ENCODE peak calls at places on chromosomes 3 and 15, in six cellular contexts. S is mesendoderm, N is H9, M is IMR-90, L is neuronal stem cell, G is mesenchymal stem cell. O is an unnamed sample.

GRCh38 chr3:66423791-66424190 is 77.0 kb downstream of the LRIG1 start:
- DNase-seq in N (no peak), M (peak), S (no peak), L (no peak), G (peak), O (no peak)

GRCh38 chr3:47082519-47082918 is 81.4 kb downstream of the SETD2 start:
- DNase-seq in G (peak), N (no peak), M (peak), L (no peak), S (no peak), O (no peak)

GRCh38 chr15:78811825-78812183 is 540 bp upstream of the ADAMTS7 start:
- DNase-seq in M (no peak), G (no peak), S (no peak), N (no peak), L (no peak), O (no peak)

GRCh38 chr3:53170325-53171108 is 9.5 kb downstream of the PRKCD start:
- DNase-seq in S (no peak), G (no peak), L (no peak), M (no peak), N (no peak), O (no peak)

GRCh38 chr15:44296625-44297524 is 8.4 kb downstream of the GOLM2 start:
- DNase-seq in L (no peak), N (no peak), G (peak), S (peak), M (peak), O (no peak)

GRCh38 chr3:32569540-32570425 is 875 bp downstream of the DYNC1LI1 start:
- DNase-seq in L (peak), G (peak), M (peak), S (peak), N (peak), O (peak)

GRCh38 chr3:64278631-64279030 is 53.4 kb upstream of the PRICKLE2 start:
- DNase-seq in S (peak), G (no peak), L (no peak), N (no peak), M (peak), O (no peak)

GRCh38 chr3:98799479-98799878 is 36.3 kb downstream of the ST3GAL6 start:
- DNase-seq in M (no peak), L (no peak), S (no peak), N (no peak), G (no peak), O (no peak)

GRCh38 chr3:172082269-172082668 is 42.9 kb downstream of the FNDC3B start:
- DNase-seq in L (no peak), N (no peak), G (peak), S (no peak), M (peak), O (no peak)

GRCh38 chr15:25670025-25670554 is 193.0 kb downstream of the ATP10A start:
- DNase-seq in S (peak), G (peak), L (peak), M (peak), N (peak), O (peak)

GRCh38 chr3:161649900-161650484 is 153.4 kb downstream of the OTOL1 start:
- DNase-seq in M (no peak), N (no peak), L (no peak), S (peak), G (peak), O (no peak)

GRCh38 chr15:72797834-72798233 is 14.3 kb upstream of the ADPGK start:
- DNase-seq in S (no peak), M (no peak), N (no peak), G (no peak), L (no peak), O (no peak)

GRCh38 chr15:41207687-41208448 is 22.7 kb downstream of the EXD1 start:
- DNase-seq in G (peak), S (no peak), M (peak), L (no peak), N (no peak), O (no peak)

GRCh38 chr3:58874795-58875194 is 175.0 kb downstream of the CFAP20DC start:
- DNase-seq in S (no peak), L (no peak), G (no peak), M (peak), N (no peak), O (no peak)
- H2BK15ac ChIP-seq in S (no peak), L (no peak), G (no peak), M (peak), N (no peak), O (no peak)

DNA sequence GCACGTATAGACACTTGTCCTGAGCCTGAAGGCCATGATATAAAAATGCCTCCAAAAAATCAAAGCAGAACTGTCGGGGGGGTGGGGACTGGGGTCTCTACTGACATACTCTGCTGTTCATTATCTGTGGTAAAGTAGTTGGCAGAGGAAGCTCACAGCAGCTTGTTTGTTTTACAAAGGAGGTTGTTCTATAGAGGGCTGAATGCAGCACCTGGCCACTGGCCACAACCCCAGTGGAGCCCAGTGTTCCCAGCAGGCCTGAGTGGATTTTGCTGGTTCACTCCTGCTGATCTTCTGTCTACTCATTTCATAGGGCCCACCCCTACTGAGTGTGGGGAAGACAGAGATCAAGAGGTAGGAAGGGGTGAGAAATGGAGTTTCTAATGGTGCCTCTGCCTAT is 125.5 kb downstream of the DIPK2A start:
- DNase-seq in N (no peak), M (no peak), L (no peak), S (no peak), G (no peak), O (no peak)
- H2BK15ac ChIP-seq in N (no peak), M (no peak), L (no peak), S (no peak), G (no peak), O (no peak)

GRCh38 chr3:128266453-128266852 is 113.2 kb downstream of the EEFSEC start:
- DNase-seq in N (peak), G (no peak), M (no peak), L (no peak), S (no peak), O (no peak)

GRCh38 chr3:128269131-128269775 is 116.0 kb downstream of the EEFSEC start:
- DNase-seq in M (no peak), N (peak), L (no peak), G (no peak), S (no peak), O (no peak)

GRCh38 chr3:128270559-128271492 is 117.5 kb downstream of the EEFSEC start:
- DNase-seq in G (no peak), N (peak), L (no peak), S (peak), M (no peak), O (no peak)

GRCh38 chr3:128269796-128270195 is 116.5 kb downstream of the EEFSEC start:
- DNase-seq in L (no peak), S (no peak), G (no peak), N (no peak), M (no peak), O (no peak)

DNA sequence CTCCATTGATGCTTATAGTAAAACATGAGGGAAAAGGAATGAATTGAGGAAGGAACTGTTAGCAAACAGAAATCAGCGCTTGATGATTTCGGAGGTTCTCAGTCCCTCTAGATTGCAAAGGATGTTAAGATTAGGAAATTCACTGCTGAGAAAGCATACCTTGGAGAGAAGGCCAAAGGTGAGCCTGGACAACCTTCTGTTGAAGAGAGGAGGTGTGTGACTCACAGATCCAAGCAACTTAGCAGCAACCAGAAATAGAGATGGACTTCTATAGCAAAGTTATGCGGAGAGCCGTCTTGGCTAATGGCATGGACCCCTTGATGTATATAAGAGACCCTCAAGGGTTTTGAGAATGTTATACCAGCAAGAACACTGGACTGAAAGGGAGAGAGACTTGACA is 114.3 kb downstream of the EEFSEC start:
- DNase-seq in L (no peak), G (no peak), S (no peak), N (peak), M (no peak), O (no peak)
- H2BK15ac ChIP-seq in L (no peak), G (no peak), S (no peak), N (no peak), M (no peak), O (no peak)

DNA sequence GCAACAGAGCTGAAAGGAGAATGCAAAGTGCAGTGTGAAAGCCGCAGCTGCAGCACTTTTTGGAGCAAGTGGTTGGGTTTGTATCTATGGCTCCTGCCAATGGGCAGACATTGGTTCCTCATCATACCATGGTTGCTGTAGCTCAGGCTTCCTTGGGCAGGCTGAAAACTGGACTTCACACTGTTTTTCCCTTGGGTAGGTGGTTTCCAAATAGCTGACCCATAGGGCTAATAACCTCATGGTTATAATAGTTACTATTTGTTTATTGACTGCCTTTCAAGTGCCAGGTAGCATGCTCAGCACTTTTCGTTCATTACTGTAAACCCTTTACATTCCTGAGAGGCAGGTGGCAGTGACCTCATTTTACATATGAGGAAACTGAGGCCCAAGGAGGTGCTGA is 4.5 kb downstream of the CGNL1 start:
- DNase-seq in L (no peak), G (no peak), N (no peak), M (no peak), S (no peak), O (no peak)
- H2BK15ac ChIP-seq in L (no peak), G (no peak), N (no peak), M (no peak), S (no peak), O (peak)

GRCh38 chr15:31605467-31605931 is 278.9 kb downstream of the KLF13 start:
- DNase-seq in L (no peak), G (peak), S (peak), M (peak), N (peak), O (no peak)
- H2BK15ac ChIP-seq in L (no peak), G (no peak), S (no peak), M (peak), N (no peak), O (no peak)

GRCh38 chr3:146561463-146561862 is 17.1 kb upstream of the PLSCR1 start:
- DNase-seq in G (no peak), M (no peak), N (no peak), S (no peak), L (no peak), O (no peak)
- H2BK15ac ChIP-seq in G (no peak), M (no peak), N (no peak), S (no peak), L (no peak), O (no peak)

O was measured in H1.